ENCODE peak calls at places on chromosomes 4 and X, in six cellular contexts. B is neuronal stem cell, R is H1, P is IMR-90, J is mesendoderm, Q is H9. U is an unnamed sample.

GRCh38 chr4:107734120-107734519 is 14.1 kb upstream of the PAPSS1 start:
- DNase-seq in B (no peak), R (peak), P (no peak), J (peak), Q (peak), U (no peak)

GRCh38 chrX:109732319-109732779 is 708 bp downstream of the ACSL4 start:
- DNase-seq in B (no peak), R (peak), P (peak), J (peak), Q (peak), U (no peak)

GRCh38 chr4:122827899-122828601 is 1.4 kb downstream of the FGF2 start:
- DNase-seq in B (peak), R (peak), P (peak), J (peak), Q (peak), U (peak)

GRCh38 chrX:57451426-57452020 is 140.3 kb upstream of the ZXDB start:
- DNase-seq in B (no peak), R (no peak), P (no peak), J (no peak), Q (no peak), U (no peak)

GRCh38 chrX:34382416-34382815 is 250.3 kb upstream of the FAM47A start:
- DNase-seq in B (no peak), R (no peak), P (no peak), J (no peak), Q (no peak), U (no peak)

GRCh38 chrX:9942086-9942485 is 25.1 kb upstream of the CLDN34 start:
- DNase-seq in B (no peak), R (no peak), P (no peak), J (no peak), Q (no peak), U (no peak)

GRCh38 chrX:55056820-55057690 is 17.8 kb upstream of the PAGE2B start:
- DNase-seq in B (no peak), R (no peak), P (peak), J (peak), Q (no peak), U (no peak)

GRCh38 chrX:11446331-11446730 is 153.1 kb downstream of the AMELX start:
- DNase-seq in B (no peak), R (no peak), P (peak), J (no peak), Q (no peak), U (no peak)

GRCh38 chrX:154804957-154805695 is at the start of gene MPP1:
- DNase-seq in B (peak), R (peak), P (peak), J (peak), Q (peak), U (peak)

GRCh38 chr4:182643801-182644311 is 273.3 kb downstream of the DCTD start:
- DNase-seq in B (no peak), R (no peak), P (peak), J (peak), Q (no peak), U (peak)

GRCh38 chr4:153594208-153594607 is 89.9 kb upstream of the TLR2 start:
- DNase-seq in B (no peak), R (no peak), P (peak), J (peak), Q (no peak), U (no peak)

GRCh38 chrX:43849173-43849572 is 33.1 kb downstream of the MAOB start:
- DNase-seq in B (no peak), R (no peak), P (no peak), J (no peak), Q (no peak), U (peak)

GRCh38 chrX:10697552-10697951 is 77.2 kb upstream of the MID1 start:
- DNase-seq in B (no peak), R (no peak), P (no peak), J (no peak), Q (no peak), U (no peak)

GRCh38 chr4:1711055-1711905 is 839 bp downstream of the SLBP start:
- DNase-seq in B (no peak), R (no peak), P (peak), J (peak), Q (peak), U (peak)

GRCh38 chr4:115671581-115671980 is 558.2 kb upstream of the NDST4 start:
- DNase-seq in B (no peak), R (no peak), P (no peak), J (no peak), Q (no peak), U (no peak)

GRCh38 chr4:101784957-101785356 is 5.6 kb upstream of the BANK1 start:
- DNase-seq in B (no peak), R (no peak), P (no peak), J (no peak), Q (no peak), U (no peak)

GRCh38 chrX:23012162-23012561 is 12.4 kb downstream of the DDX53 start:
- DNase-seq in B (no peak), R (no peak), P (no peak), J (no peak), Q (no peak), U (no peak)

GRCh38 chr4:145735777-145736176 is 55.8 kb downstream of the C4orf51 start:
- DNase-seq in B (no peak), R (no peak), P (no peak), J (no peak), Q (no peak), U (no peak)
- H2AK5ac ChIP-seq in B (peak), R (no peak), P (peak), J (peak), Q (no peak), U (no peak)

GRCh38 chr4:75726577-75726976 is 2.2 kb downstream of the USO1 start:
- DNase-seq in B (no peak), R (peak), P (peak), J (no peak), Q (no peak), U (no peak)
- H2AK5ac ChIP-seq in B (no peak), R (no peak), P (peak), J (no peak), Q (no peak), U (no peak)

GRCh38 chr4:5757536-5757935 is 46.5 kb downstream of the EVC start:
- DNase-seq in B (no peak), R (no peak), P (no peak), J (no peak), Q (no peak), U (no peak)

GRCh38 chr4:5757954-5758353 is 47.0 kb downstream of the EVC start:
- DNase-seq in B (no peak), R (no peak), P (no peak), J (no peak), Q (no peak), U (no peak)

GRCh38 chr4:5756271-5756670 is 45.3 kb downstream of the EVC start:
- DNase-seq in B (no peak), R (peak), P (no peak), J (no peak), Q (no peak), U (no peak)

GRCh38 chr4:5755679-5756078 is 44.7 kb downstream of the EVC start:
- DNase-seq in B (no peak), R (peak), P (no peak), J (no peak), Q (no peak), U (no peak)

GRCh38 chr4:5757091-5757490 is 46.1 kb downstream of the EVC start:
- DNase-seq in B (no peak), R (peak), P (no peak), J (no peak), Q (no peak), U (no peak)
- H2AK5ac ChIP-seq in B (no peak), R (no peak), P (peak), J (no peak), Q (no peak), U (no peak)

GRCh38 chr4:3871881-3872833 is 106.0 kb downstream of the ADRA2C start:
- DNase-seq in B (no peak), R (peak), P (no peak), J (peak), Q (peak), U (no peak)
- H2AK5ac ChIP-seq in B (peak), R (peak), P (no peak), J (no peak), Q (no peak), U (no peak)

DNA sequence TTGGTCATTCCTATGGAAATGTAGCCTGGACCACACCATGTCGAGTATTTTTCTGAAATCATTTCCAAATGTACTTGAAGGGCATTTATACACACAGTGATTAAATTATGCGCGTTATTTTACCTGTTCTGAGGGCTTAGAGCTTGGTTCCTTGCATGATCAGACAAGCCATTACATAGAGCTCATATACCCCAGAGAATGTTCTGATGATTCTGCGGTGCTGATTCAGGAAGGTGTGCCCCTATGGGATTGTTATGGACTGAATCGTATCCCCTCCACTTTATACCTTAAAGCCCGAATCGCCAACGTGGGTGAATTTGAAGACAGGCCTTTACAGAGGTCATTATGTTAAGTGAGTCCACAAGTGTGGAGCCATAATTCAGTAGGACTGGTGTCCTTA is 848.9 kb downstream of the TRIML1 start:
- DNase-seq in B (no peak), R (no peak), P (no peak), J (no peak), Q (no peak), U (no peak)
- H2AK5ac ChIP-seq in B (peak), R (no peak), P (no peak), J (no peak), Q (no peak), U (no peak)

GRCh38 chr4:159178147-159178541 is 75.3 kb downstream of the RAPGEF2 start:
- DNase-seq in B (no peak), R (no peak), P (peak), J (no peak), Q (no peak), U (peak)

GRCh38 chr4:159175989-159176375 is 73.1 kb downstream of the RAPGEF2 start:
- DNase-seq in B (no peak), R (no peak), P (no peak), J (no peak), Q (no peak), U (no peak)

GRCh38 chr4:159175165-159175988 is 72.5 kb downstream of the RAPGEF2 start:
- DNase-seq in B (peak), R (peak), P (peak), J (peak), Q (peak), U (peak)

GRCh38 chr4:159177265-159178146 is 74.6 kb downstream of the RAPGEF2 start:
- DNase-seq in B (no peak), R (no peak), P (no peak), J (no peak), Q (no peak), U (no peak)

DNA sequence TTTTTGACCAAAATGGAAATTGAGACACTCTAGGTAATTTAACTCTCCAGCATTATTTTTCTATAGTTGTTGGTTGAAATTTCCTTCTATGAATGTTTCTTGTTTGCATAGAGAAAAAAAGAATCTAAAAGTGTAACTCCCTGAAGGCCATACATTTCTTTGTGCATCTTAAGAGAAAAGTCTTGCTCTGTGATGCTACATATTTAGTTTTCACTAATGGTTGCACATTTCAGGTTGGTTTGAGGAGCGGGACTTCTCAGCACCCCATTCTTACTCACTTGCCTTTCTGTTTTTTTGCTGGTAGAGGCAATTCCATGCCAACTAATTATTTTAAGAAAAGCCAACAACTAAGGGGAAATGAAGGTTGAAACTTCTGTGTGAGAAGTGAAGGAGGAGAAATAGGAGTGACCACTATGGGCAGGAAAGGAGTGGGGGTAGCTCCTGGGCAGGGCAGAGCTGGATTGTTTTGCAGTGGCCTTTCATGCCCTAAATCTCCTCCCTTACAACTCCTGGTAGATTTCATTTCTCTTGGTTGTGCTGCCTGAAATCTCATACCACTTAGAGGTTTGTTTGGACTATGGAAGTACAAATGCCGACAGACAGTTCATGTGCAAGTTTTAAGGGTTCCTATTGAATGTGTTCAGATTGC is 76.6 kb downstream of the RAPGEF2 start:
- DNase-seq in B (no peak), R (no peak), P (no peak), J (no peak), Q (no peak), U (no peak)
- H2AK5ac ChIP-seq in B (no peak), R (no peak), P (no peak), J (no peak), Q (no peak), U (no peak)

GRCh38 chr4:57077550-57078311 is 32.5 kb downstream of the IGFBP7 start:
- DNase-seq in B (no peak), R (no peak), P (peak), J (peak), Q (peak), U (peak)
- H2AK5ac ChIP-seq in B (no peak), R (no peak), P (peak), J (peak), Q (no peak), U (peak)

GRCh38 chr4:48706741-48707140 is 73.3 kb downstream of the FRYL start:
- DNase-seq in B (no peak), R (no peak), P (no peak), J (no peak), Q (no peak), U (no peak)
- H2AK5ac ChIP-seq in B (no peak), R (no peak), P (no peak), J (no peak), Q (no peak), U (no peak)

GRCh38 chrX:136255543-136255942 is 4.3 kb upstream of the MAP7D3 start:
- DNase-seq in B (no peak), R (no peak), P (no peak), J (no peak), Q (no peak), U (no peak)

GRCh38 chrX:136246201-136246600 is 5.0 kb downstream of the MAP7D3 start:
- DNase-seq in B (no peak), R (no peak), P (no peak), J (no peak), Q (no peak), U (no peak)

GRCh38 chrX:136250191-136251041 is 784 bp downstream of the MAP7D3 start:
- DNase-seq in B (no peak), R (peak), P (no peak), J (peak), Q (no peak), U (peak)

DNA sequence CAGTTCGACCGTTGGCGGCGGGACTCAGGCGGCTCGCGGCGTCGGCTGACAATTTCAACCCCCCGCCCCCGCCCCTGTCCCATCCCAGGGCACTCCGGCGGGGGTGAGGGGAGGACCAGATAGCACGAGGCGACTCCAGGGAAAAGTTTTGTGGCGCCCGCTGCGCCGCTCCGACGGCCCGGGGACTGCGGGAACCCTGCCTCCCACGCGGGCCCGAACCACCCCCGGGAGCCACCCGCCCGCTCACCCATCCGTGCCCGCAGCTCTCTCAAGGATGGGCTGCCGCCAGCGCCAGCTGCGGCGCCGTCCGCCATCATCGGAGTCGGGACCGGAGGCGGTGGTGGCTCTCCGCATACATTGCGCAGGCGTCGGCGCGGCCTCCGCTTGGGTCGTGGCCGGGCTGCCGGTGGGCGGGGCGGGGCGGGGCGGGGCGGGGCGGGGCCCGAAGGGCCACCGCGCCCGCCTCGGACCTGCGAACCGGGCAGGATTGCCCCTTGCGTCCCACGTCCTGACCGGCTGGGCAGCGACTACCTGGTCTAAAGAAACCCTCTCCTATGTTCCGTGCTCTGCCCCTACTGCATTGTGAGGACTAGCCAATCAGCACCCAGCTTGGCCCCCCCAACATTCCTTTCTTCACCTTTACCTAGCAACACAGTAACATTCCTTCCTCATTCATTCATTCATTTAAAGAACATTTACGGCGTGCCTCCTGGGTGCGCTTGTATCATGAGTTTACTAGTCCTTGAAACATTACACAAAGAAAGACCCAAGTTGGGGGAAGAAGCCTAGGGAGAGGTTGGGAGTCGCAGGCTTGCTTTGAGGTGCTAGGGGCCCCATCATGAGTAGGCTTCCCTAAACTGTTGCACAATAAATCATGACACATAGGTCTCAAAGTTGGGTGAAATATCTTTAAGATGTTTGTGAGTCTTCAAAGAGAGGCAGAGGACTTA is at the start of gene MAP7D3:
- DNase-seq in B (peak), R (peak), P (peak), J (peak), Q (peak), U (peak)
- H2AK5ac ChIP-seq in B (no peak), R (no peak), P (no peak), J (no peak), Q (no peak), U (no peak)

GRCh38 chr4:55447826-55448225 is 52.1 kb downstream of the TMEM165 start:
- DNase-seq in B (no peak), R (no peak), P (peak), J (no peak), Q (no peak), U (no peak)
- H2AK5ac ChIP-seq in B (no peak), R (no peak), P (no peak), J (no peak), Q (no peak), U (no peak)